ENCODE peak calls at places on chromosomes 4 and X, in eight cellular contexts. P, Q, B, O, E, S, Z and V are unnamed samples.

GRCh38 chr4:168434993-168435392 is 45.3 kb downstream of the DDX60L start:
- DNase-seq in P (no peak), Z (no peak), B (no peak), S (no peak), E (no peak), O (no peak), Q (no peak), V (no peak)

GRCh38 chrX:104315555-104315954 is 60.8 kb upstream of the ESX1 start:
- DNase-seq in B (no peak), E (no peak), O (peak), Z (no peak), P (no peak), Q (no peak), S (no peak), V (no peak)

GRCh38 chr4:86603486-86603885 is 9.4 kb downstream of the PTPN13 start:
- DNase-seq in O (no peak), P (no peak), S (no peak), Q (no peak), B (no peak), E (no peak), Z (no peak), V (no peak)

GRCh38 chr4:10694826-10695209 is 10.2 kb upstream of the CLNK start:
- DNase-seq in E (no peak), O (no peak), Z (no peak), B (no peak), S (no peak), Q (no peak), P (no peak), V (no peak)

GRCh38 chr4:30865676-30866075 is 145.5 kb downstream of the PCDH7 start:
- DNase-seq in P (no peak), B (no peak), Z (no peak), S (no peak), O (no peak), E (no peak), Q (no peak), V (no peak)

GRCh38 chr4:174595141-174595929 is 73.0 kb upstream of the HPGD start:
- DNase-seq in S (no peak), E (no peak), Z (no peak), Q (no peak), B (no peak), O (no peak), P (no peak), V (no peak)

GRCh38 chrX:20378291-20378920 is 111.7 kb upstream of the RPS6KA3 start:
- DNase-seq in O (peak), S (no peak), B (no peak), Z (no peak), P (no peak), E (no peak), Q (no peak), V (peak)

GRCh38 chrX:68647156-68647957 is at the start of gene STARD8:
- DNase-seq in Z (no peak), S (peak), Q (peak), P (no peak), E (peak), O (peak), B (no peak), V (no peak)

GRCh38 chrX:115408736-115409390 is 119.3 kb downstream of the LUZP4 start:
- DNase-seq in E (no peak), B (peak), S (no peak), P (no peak), Q (no peak), Z (no peak), O (no peak), V (no peak)

GRCh38 chr4:61445374-61446063 is 245.4 kb downstream of the ADGRL3 start:
- DNase-seq in B (no peak), P (no peak), S (no peak), O (no peak), Z (no peak), E (no peak), Q (no peak), V (no peak)

GRCh38 chr4:69775488-69775887 is 15.1 kb upstream of the SULT1B1 start:
- DNase-seq in Q (no peak), Z (no peak), B (no peak), S (no peak), P (no peak), E (no peak), O (no peak), V (no peak)

DNA sequence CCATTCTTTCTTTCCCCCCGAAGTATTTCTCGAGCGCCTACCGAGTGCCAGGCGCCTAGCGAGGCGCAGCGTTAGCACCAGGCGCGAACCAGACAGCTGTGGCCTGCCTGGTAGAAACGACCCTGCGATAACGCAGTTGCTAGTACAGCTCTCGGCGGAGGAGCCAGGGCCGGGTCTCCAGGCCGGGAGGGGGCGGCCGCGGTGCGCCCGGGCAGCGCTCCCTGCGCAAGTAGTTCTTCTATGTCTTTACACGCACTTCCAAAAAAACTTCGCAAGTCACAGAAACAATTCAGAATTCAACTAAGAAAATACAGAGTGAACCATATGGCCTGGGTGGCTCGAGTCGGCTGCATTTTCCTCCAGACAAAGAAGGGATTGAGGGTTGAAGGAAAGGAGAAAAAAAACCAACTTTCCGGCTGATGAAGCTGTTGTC is 7.0 kb upstream of the NEUROG2 start:
- DNase-seq in O (peak), P (no peak), Q (no peak), Z (peak), E (peak), B (no peak), S (peak), V (peak)
- TF ChIP-seq CTCF in O (no peak), P (no peak), Q (no peak), Z (peak), E (no peak), B (no peak), S (peak), V (peak)

GRCh38 chrX:87663421-87663820 is 145.8 kb downstream of the KLHL4 start:
- DNase-seq in Q (no peak), P (no peak), B (no peak), O (no peak), S (no peak), Z (no peak), E (no peak), V (no peak)

GRCh38 chrX:87661761-87662160 is 144.2 kb downstream of the KLHL4 start:
- DNase-seq in B (no peak), Q (no peak), E (no peak), P (no peak), O (no peak), Z (no peak), S (no peak), V (no peak)

DNA sequence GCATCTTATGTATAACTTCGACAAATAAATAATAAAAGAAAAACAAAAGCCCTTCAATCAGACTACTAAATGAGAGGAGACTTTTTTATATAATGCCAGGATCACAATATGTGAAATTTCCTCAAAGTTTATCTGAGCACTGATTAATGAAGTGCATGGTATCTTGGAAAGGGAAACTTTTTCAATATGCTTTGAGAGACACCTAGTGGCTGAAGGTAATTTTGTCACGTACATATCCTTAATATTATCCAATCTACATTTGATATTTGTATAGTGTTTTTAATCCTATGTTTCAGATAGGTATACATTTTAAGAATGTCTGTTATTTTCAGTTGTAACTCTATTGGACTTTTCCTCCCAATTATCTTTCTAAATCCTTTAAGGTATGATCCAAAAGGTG is 146.8 kb downstream of the KLHL4 start:
- DNase-seq in Z (peak), S (peak), B (no peak), E (no peak), Q (no peak), P (no peak), O (peak), V (no peak)
- TF ChIP-seq CTCF in Z (peak), S (peak), B (peak), E (peak), Q (peak), P (peak), O (peak), V (peak)

GRCh38 chr4:47762376-47763266 is 75.2 kb downstream of the CORIN start:
- DNase-seq in S (no peak), P (no peak), B (no peak), E (no peak), Z (no peak), O (no peak), Q (no peak), V (no peak)
- TF ChIP-seq CTCF in S (no peak), P (no peak), B (no peak), E (no peak), Z (no peak), O (no peak), Q (no peak), V (no peak)

GRCh38 chr4:159075531-159075932 is 27.3 kb upstream of the RAPGEF2 start:
- DNase-seq in Q (no peak), S (no peak), Z (no peak), E (no peak), B (peak), O (no peak), P (no peak), V (no peak)

GRCh38 chr4:159071969-159072765 is 30.7 kb upstream of the RAPGEF2 start:
- DNase-seq in O (no peak), S (no peak), P (peak), Q (no peak), E (no peak), B (no peak), Z (no peak), V (no peak)

DNA sequence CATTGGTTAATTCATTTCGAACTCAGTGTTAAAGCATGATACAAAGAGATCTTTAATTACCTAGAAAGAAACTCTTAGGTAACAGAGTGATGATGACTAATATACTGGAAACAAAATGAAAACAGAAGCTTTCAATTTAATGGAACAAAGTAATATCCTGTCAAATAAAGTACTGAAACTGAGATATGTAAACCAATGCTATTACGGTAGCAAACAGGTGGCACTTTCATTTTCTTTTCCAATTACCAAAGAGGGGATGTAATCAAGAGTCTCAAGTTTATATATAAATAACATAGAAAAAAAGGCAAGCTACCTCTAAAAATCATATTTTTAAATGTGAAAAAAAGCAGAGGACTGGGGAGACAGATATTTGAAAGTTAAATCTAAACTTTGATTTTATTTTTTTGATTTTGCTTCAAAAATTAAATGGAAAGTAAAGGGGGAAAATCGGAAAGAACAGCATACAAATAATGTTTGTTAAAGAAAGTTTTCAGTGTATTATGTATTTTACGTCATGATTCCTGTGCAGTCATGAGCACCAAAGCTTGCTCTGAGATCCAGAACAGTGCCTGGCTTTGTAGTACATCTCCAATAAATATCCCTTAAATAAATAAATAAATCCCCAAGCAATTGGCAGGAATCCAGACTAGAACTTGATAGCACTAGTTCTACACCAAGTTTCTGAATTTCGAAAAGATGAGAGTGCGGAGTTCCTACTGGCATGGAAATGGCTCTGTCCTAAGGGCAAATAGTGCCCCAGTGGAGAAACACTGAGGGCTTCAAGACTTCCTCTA is 25.0 kb upstream of the RAPGEF2 start:
- DNase-seq in O (no peak), B (no peak), P (no peak), E (no peak), Q (no peak), Z (peak), S (no peak), V (peak)
- TF ChIP-seq CTCF in O (no peak), B (no peak), P (no peak), E (no peak), Q (no peak), Z (no peak), S (no peak), V (no peak)

GRCh38 chrX:110182362-110182761 is 135.5 kb downstream of the AMMECR1 start:
- DNase-seq in O (no peak), B (no peak), S (no peak), Z (no peak), Q (no peak), P (no peak), E (no peak), V (no peak)
- TF ChIP-seq CTCF in O (no peak), B (no peak), S (no peak), Z (no peak), Q (no peak), P (no peak), E (no peak), V (no peak)

GRCh38 chr4:186857793-186858192 is 134.1 kb upstream of the FAT1 start:
- DNase-seq in E (no peak), O (no peak), Q (no peak), B (no peak), Z (no peak), P (no peak), S (no peak), V (no peak)
- TF ChIP-seq CTCF in E (no peak), O (no peak), Q (no peak), B (no peak), Z (no peak), P (no peak), S (no peak), V (no peak)